ENCODE peak calls at places on chromosomes 13 and 19, in four cellular contexts. H, B, C and X are unnamed samples.
A peak's percentile ranks its signal among the peaks of the same experiment; 100 is the strongest.

GRCh38 chr13:113018676-113019465 is 49.9 kb downstream of the MCF2L start:
- DNase-seq in C (no peak), H (no peak), B (no peak), X (no peak)

GRCh38 chr19:38691938-38692457 is 44.5 kb downstream of the ACTN4 start:
- DNase-seq in H (no peak), B (peak; percentile 92), C (no peak), X (no peak)

GRCh38 chr19:33723512-33723911 is 73.2 kb upstream of the KCTD15 start:
- DNase-seq in H (no peak), C (no peak), B (no peak), X (no peak)

GRCh38 chr13:96781141-96781540 is 213.1 kb downstream of the OXGR1 start:
- DNase-seq in H (no peak), B (no peak), C (no peak), X (no peak)

GRCh38 chr19:35756373-35757230 is at the start of gene HSPB6:
- DNase-seq in C (no peak), B (peak; percentile 72), H (peak; percentile 54), X (peak; percentile 65)

GRCh38 chr19:52296400-52296772 is 583 bp upstream of the ZNF480 start:
- DNase-seq in B (no peak), C (no peak), H (no peak), X (peak; percentile 13)

GRCh38 chr19:6590458-6591319 is at the start of gene CD70:
- DNase-seq in B (no peak), H (peak; percentile 89), C (peak; percentile 79), X (peak; percentile 77)

GRCh38 chr19:1132625-1133383 is 29.0 kb downstream of the GPX4 start:
- DNase-seq in H (no peak), B (no peak), C (no peak), X (no peak)

GRCh38 chr13:57507752-57508463 is 123.6 kb upstream of the PCDH17 start:
- DNase-seq in B (no peak), C (no peak), H (no peak), X (no peak)

GRCh38 chr19:13212759-13213330 is 62.6 kb downstream of the IER2 start:
- DNase-seq in C (peak; percentile 86), B (peak; percentile 43), H (peak; percentile 84), X (peak; percentile 87)

GRCh38 chr19:45200614-45201013 is 22.0 kb downstream of the BLOC1S3 start:
- DNase-seq in H (peak; percentile 73), B (peak; percentile 57), C (peak; percentile 69), X (peak; percentile 75)

GRCh38 chr13:102645701-102646100 is 48.9 kb downstream of the TPP2 start:
- DNase-seq in B (no peak), H (no peak), C (no peak), X (no peak)

GRCh38 chr19:6048808-6049405 is 61.4 kb downstream of the RFX2 start:
- DNase-seq in C (peak; percentile 80), H (peak; percentile 77), B (peak; percentile 65), X (peak; percentile 81)

GRCh38 chr13:114279770-114280169 is 1.6 kb upstream of the UPF3A start:
- DNase-seq in H (no peak), C (no peak), B (no peak), X (no peak)

GRCh38 chr13:76667551-76667950 is 218.7 kb downstream of the KCTD12 start:
- DNase-seq in C (no peak), B (peak; percentile 77), H (no peak), X (peak; percentile 19)

GRCh38 chr13:19572280-19572679 is 10.9 kb upstream of the TPTE2 start:
- DNase-seq in B (no peak), H (no peak), C (no peak), X (no peak)

GRCh38 chr13:98690348-98691041 is 62.0 kb downstream of the SLC15A1 start:
- DNase-seq in C (no peak), B (no peak), H (no peak), X (no peak)

GRCh38 chr19:52094526-52094925 is 1.0 kb downstream of the ZNF841 start:
- DNase-seq in B (no peak), C (no peak), H (no peak), X (no peak)

GRCh38 chr19:31346660-31347059 is 2.6 kb downstream of the TSHZ3 start:
- DNase-seq in H (no peak), C (no peak), B (no peak), X (no peak)

GRCh38 chr13:40910324-40911050 is 108.6 kb downstream of the ELF1 start:
- DNase-seq in C (no peak), H (no peak), B (peak; percentile 55), X (no peak)

GRCh38 chr19:53365899-53366493 is 491 bp downstream of the ZNF525 start:
- DNase-seq in H (no peak), C (no peak), B (no peak), X (no peak)

GRCh38 chr13:20006206-20006605 is 47.7 kb downstream of the ZMYM2 start:
- DNase-seq in C (no peak), H (no peak), B (peak; percentile 81), X (no peak)

GRCh38 chr19:35901854-35902661 is at the start of gene HCST:
- DNase-seq in B (peak; percentile 22), H (no peak), C (no peak), X (no peak)

GRCh38 chr13:30148171-30148754 is 159.1 kb downstream of the KATNAL1 start:
- DNase-seq in C (no peak), B (no peak), H (no peak), X (no peak)

GRCh38 chr13:26772531-26772930 is 11.9 kb upstream of the GPR12 start:
- DNase-seq in C (no peak), B (no peak), H (no peak), X (no peak)

GRCh38 chr19:46144756-46145155 is 3.3 kb upstream of the IGFL2 start:
- DNase-seq in B (no peak), H (no peak), C (no peak), X (no peak)

GRCh38 chr13:44420376-44421220 is 47.0 kb downstream of the SERP2 start:
- DNase-seq in B (no peak), C (peak; percentile 49), H (no peak), X (peak; percentile 51)

GRCh38 chr13:57829496-57829895 is 198.0 kb downstream of the PCDH17 start:
- DNase-seq in H (no peak), B (no peak), C (no peak), X (no peak)

GRCh38 chr13:111325146-111325890 is 4.9 kb downstream of the TEX29 start:
- DNase-seq in H (peak; percentile 23), B (no peak), C (no peak), X (no peak)

GRCh38 chr13:30376426-30377311 is 45.6 kb upstream of the UBE2L5 start:
- DNase-seq in B (no peak), C (no peak), H (no peak), X (no peak)

DNA sequence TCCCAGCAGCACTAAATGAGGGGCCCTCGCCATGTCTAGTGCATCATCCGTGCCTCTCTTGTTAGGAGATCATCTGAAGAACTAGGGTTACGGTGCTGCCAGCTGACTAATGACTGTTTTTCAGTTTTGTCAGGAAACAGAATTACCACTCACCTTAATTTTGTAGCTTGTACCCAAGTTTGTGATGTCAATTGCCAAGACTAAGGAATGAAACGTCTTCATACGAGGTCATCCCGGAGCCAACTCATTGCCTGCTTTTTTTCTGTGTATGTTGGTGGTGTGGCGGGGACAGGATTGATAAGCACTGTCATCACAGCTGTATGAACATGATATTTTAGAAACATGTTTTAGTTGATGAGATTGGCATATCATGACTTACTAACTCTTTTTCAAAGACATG is 100.6 kb downstream of the TNFRSF19 start:
- DNase-seq in H (no peak), C (no peak), B (peak; percentile 61), X (no peak)
- H4K5ac ChIP-seq in H (no peak overlapping the region), C (no peak overlapping the region), B (peak overlapping the region; percentile 94), X (no peak overlapping the region)

DNA sequence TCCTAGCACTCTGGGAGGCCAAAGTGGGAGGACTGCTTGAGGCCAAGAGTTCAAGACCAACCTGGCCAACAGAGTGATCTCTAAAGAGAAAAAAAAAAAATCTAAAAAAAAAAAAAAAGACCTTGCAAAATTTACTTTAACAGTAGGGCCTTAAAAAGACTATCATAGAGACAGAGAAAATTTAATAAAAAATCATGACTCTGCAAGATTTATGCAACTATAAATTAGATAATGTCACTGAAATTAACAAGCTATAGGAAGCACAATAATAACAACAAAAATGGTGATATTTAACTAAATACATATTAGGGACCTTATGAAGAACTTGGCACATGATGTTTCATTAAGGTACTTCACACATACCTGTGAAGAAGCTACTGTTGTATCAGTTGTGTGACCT is 11.2 kb downstream of the ZNF45 start:
- DNase-seq in B (no peak), H (no peak), C (no peak), X (no peak)
- H3K27ac ChIP-seq in B (no peak overlapping the region), H (no peak overlapping the region), C (no peak overlapping the region), X (no peak overlapping the region)

GRCh38 chr19:56507446-56508281 is at the start of gene ZNF471:
- DNase-seq in H (peak; percentile 94), C (peak; percentile 88), B (peak; percentile 98), X (peak; percentile 99)

GRCh38 chr19:56508282-56508778 is 675 bp downstream of the ZNF471 start:
- DNase-seq in B (no peak), H (no peak), C (no peak), X (no peak)

DNA sequence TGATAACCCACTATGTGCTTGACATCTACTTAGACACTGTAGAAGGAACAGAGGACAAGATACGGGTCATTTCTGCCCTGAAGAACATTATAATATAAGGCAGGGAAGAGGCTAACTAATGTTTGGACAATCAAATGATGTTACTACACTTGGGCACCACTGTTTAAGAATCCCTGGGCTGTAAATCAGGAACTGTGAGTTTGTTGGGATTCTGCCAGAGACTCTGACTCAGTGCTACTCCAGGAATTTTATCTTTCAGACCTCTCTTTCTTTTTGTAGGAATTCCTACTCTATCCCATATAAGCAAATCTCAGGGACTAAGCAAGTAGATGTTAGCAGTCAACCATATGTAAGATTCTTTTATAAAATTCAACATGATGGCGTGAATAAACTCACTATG is 3.1 kb upstream of the ZNF471 start:
- DNase-seq in H (no peak), B (peak; percentile 68), C (no peak), X (no peak)
- H4K5ac ChIP-seq in H (no peak overlapping the region), B (no peak overlapping the region), C (no peak overlapping the region), X (no peak overlapping the region)

GRCh38 chr13:28494537-28494860 is 429 bp downstream of the FLT1 start:
- DNase-seq in H (no peak), C (no peak), B (no peak), X (no peak)
- H3K27ac ChIP-seq in H (no peak overlapping the region), C (no peak overlapping the region), B (no peak overlapping the region), X (no peak overlapping the region)

DNA sequence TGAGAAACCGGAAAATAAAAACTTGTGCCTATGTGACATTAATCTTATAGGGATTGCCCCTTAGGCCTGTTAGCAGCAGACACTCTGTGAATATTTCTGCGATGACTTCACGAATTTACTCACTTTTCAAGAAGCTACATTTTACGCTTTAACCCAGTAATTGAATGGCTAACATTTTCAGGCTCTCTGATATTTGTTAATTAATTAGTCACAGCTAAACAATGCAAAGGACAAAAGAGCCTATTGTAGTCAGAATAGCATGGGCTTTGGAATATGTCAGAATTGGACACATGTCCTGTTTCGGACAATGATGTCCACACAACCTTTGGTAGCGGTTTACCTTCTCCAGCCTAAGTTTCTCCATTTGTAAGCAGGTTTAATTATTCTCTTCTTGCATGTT is 506.5 kb downstream of the EFNB2 start:
- DNase-seq in H (no peak), C (no peak), B (no peak), X (no peak)
- H4K5ac ChIP-seq in H (no peak overlapping the region), C (no peak overlapping the region), B (no peak overlapping the region), X (no peak overlapping the region)

GRCh38 chr19:50506700-50507099 is 4.3 kb downstream of the JOSD2 start:
- DNase-seq in H (no peak), C (no peak), B (no peak), X (no peak)
- H3K27ac ChIP-seq in H (no peak overlapping the region), C (no peak overlapping the region), B (no peak overlapping the region), X (no peak overlapping the region)